ENCODE peak calls at places on chromosome 15, in six cellular contexts. One of them, this sample, is unnamed.

GRCh38 chr15:80747317-80748053 is 31.7 kb upstream of the CEMIP start:
- DNase-seq in left lung: no peak
- DNase-seq in body of pancreas: no peak
- DNase-seq in HepG2: no peak
- DNase-seq in PC-3: no peak
- DNase-seq in heart left ventricle: no peak
- DNase-seq in this sample: no peak

GRCh38 chr15:95169701-95170459 is 938.5 kb downstream of the MCTP2 start:
- DNase-seq in left lung: no peak
- DNase-seq in body of pancreas: peak; percentile 22
- DNase-seq in heart left ventricle: no peak
- DNase-seq in PC-3: no peak
- DNase-seq in HepG2: no peak
- DNase-seq in this sample: no peak

GRCh38 chr15:94008101-94009080 is 223.0 kb upstream of the MCTP2 start:
- DNase-seq in left lung: no peak
- DNase-seq in body of pancreas: no peak
- DNase-seq in HepG2: no peak
- DNase-seq in PC-3: no peak
- DNase-seq in heart left ventricle: no peak
- DNase-seq in this sample: no peak

GRCh38 chr15:67127925-67128324 is 62.5 kb downstream of the SMAD3 start:
- DNase-seq in PC-3: peak; percentile 96
- DNase-seq in heart left ventricle: no peak
- DNase-seq in HepG2: no peak
- DNase-seq in left lung: no peak
- DNase-seq in body of pancreas: no peak
- DNase-seq in this sample: peak; percentile 98

GRCh38 chr15:72353266-72353665 is 22.5 kb downstream of the HEXA start:
- DNase-seq in heart left ventricle: no peak
- DNase-seq in left lung: no peak
- DNase-seq in body of pancreas: no peak
- DNase-seq in PC-3: peak; percentile 86
- DNase-seq in HepG2: no peak
- DNase-seq in this sample: peak; percentile 34

GRCh38 chr15:66504563-66505429 is at the start of the genes RPL4 and ZWILCH:
- DNase-seq in PC-3: peak; percentile 75
- DNase-seq in left lung: peak; percentile 81
- DNase-seq in heart left ventricle: peak; percentile 88
- DNase-seq in HepG2: peak; percentile 97
- DNase-seq in body of pancreas: peak; percentile 73
- DNase-seq in this sample: peak; percentile 84

GRCh38 chr15:26866298-26867198 is at the start of gene GABRA5:
- DNase-seq in heart left ventricle: no peak
- DNase-seq in body of pancreas: peak; percentile 25
- DNase-seq in left lung: no peak
- DNase-seq in PC-3: peak; percentile 15
- DNase-seq in HepG2: no peak
- DNase-seq in this sample: no peak

GRCh38 chr15:84643838-84644237 is 10.2 kb downstream of the WDR73 start:
- DNase-seq in left lung: peak; percentile 0
- DNase-seq in body of pancreas: no peak
- DNase-seq in PC-3: no peak
- DNase-seq in HepG2: no peak
- DNase-seq in heart left ventricle: no peak
- DNase-seq in this sample: no peak

GRCh38 chr15:77145370-77145769 is 74.5 kb upstream of the TSPAN3 start:
- DNase-seq in PC-3: no peak
- DNase-seq in left lung: no peak
- DNase-seq in body of pancreas: no peak
- DNase-seq in HepG2: peak; percentile 56
- DNase-seq in heart left ventricle: no peak
- DNase-seq in this sample: no peak

GRCh38 chr15:28127036-28127435 is 27.9 kb upstream of the OCA2 start:
- DNase-seq in PC-3: no peak
- DNase-seq in heart left ventricle: peak; percentile 40
- DNase-seq in body of pancreas: no peak
- DNase-seq in HepG2: no peak
- DNase-seq in left lung: no peak
- DNase-seq in this sample: no peak

GRCh38 chr15:52295421-52295991 is at the start of gene MYO5C:
- DNase-seq in left lung: peak; percentile 88
- DNase-seq in HepG2: peak; percentile 68
- DNase-seq in PC-3: peak; percentile 88
- DNase-seq in heart left ventricle: peak; percentile 88
- DNase-seq in body of pancreas: peak; percentile 97
- DNase-seq in this sample: peak; percentile 56

GRCh38 chr15:73685561-73685960 is 1.4 kb downstream of the CD276 start:
- DNase-seq in HepG2: no peak
- DNase-seq in PC-3: no peak
- DNase-seq in heart left ventricle: no peak
- DNase-seq in body of pancreas: no peak
- DNase-seq in left lung: no peak
- DNase-seq in this sample: no peak

GRCh38 chr15:73688455-73688854 is 4.3 kb downstream of the CD276 start:
- DNase-seq in heart left ventricle: no peak
- DNase-seq in body of pancreas: no peak
- DNase-seq in left lung: no peak
- DNase-seq in PC-3: no peak
- DNase-seq in HepG2: no peak
- DNase-seq in this sample: no peak

GRCh38 chr15:73686781-73687256 is 2.6 kb downstream of the CD276 start:
- DNase-seq in left lung: no peak
- DNase-seq in HepG2: no peak
- DNase-seq in body of pancreas: no peak
- DNase-seq in heart left ventricle: no peak
- DNase-seq in PC-3: peak; percentile 49
- DNase-seq in this sample: peak; percentile 73

GRCh38 chr15:73683624-73684536 is at the start of gene CD276:
- DNase-seq in HepG2: peak; percentile 61
- DNase-seq in body of pancreas: peak; percentile 82
- DNase-seq in heart left ventricle: peak; percentile 87
- DNase-seq in left lung: peak; percentile 85
- DNase-seq in PC-3: peak; percentile 72
- DNase-seq in this sample: peak; percentile 55

DNA sequence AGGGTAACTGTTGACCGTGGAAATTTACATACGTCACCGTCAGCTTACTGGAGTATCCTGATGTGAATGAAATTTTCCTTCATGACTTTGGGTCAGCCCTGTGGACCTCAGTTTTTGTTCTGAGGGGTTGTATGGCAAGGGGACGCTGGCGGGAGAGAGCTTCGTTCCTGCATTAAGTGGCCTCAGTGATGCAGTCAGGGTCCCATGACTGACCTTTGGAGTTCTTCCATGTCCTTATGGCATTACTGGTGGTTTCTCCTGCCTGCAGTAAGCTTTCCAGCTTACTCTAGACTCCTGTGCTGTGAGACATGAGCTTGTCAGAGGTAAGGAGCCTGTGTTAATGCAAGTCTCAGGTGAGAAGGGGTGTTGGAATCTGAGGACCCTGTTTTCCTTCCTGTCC is 1.8 kb downstream of the CD276 start:
- DNase-seq in left lung: no peak
- DNase-seq in HepG2: no peak
- DNase-seq in PC-3: no peak
- DNase-seq in body of pancreas: no peak
- DNase-seq in heart left ventricle: no peak
- DNase-seq in this sample: no peak
- H3K4me1 ChIP-seq in left lung: peaks cover 25% of the 10 kb centered on the region
- H3K4me1 ChIP-seq in HepG2: peaks cover 66% of the 10 kb centered on the region
- H3K4me1 ChIP-seq in PC-3: peaks cover 68% of the 10 kb centered on the region
- H3K4me1 ChIP-seq in body of pancreas: peaks cover 46% of the 10 kb centered on the region
- H3K4me1 ChIP-seq in heart left ventricle: peaks cover 61% of the 10 kb centered on the region
- H3K4me1 ChIP-seq in this sample: peaks cover 50% of the 10 kb centered on the region

GRCh38 chr15:98731712-98732450 is 83.5 kb downstream of the IGF1R start:
- DNase-seq in body of pancreas: no peak
- DNase-seq in PC-3: no peak
- DNase-seq in left lung: no peak
- DNase-seq in HepG2: no peak
- DNase-seq in heart left ventricle: no peak
- DNase-seq in this sample: no peak
- H3K4me1 ChIP-seq in body of pancreas: peaks cover 81% of the 10 kb centered on the region
- H3K4me1 ChIP-seq in PC-3: peaks cover 31% of the 10 kb centered on the region
- H3K4me1 ChIP-seq in left lung: peaks cover 23% of the 10 kb centered on the region
- H3K4me1 ChIP-seq in HepG2: peaks cover 98% of the 10 kb centered on the region
- H3K4me1 ChIP-seq in heart left ventricle: peaks cover 81% of the 10 kb centered on the region
- H3K4me1 ChIP-seq in this sample: peaks cover 48% of the 10 kb centered on the region

GRCh38 chr15:68787609-68788264 is 33.0 kb downstream of the ANP32A start:
- DNase-seq in left lung: peak; percentile 62
- DNase-seq in HepG2: no peak
- DNase-seq in body of pancreas: no peak
- DNase-seq in heart left ventricle: no peak
- DNase-seq in PC-3: no peak
- DNase-seq in this sample: peak; percentile 70

GRCh38 chr15:68789921-68790575 is 30.6 kb downstream of the ANP32A start:
- DNase-seq in HepG2: no peak
- DNase-seq in heart left ventricle: no peak
- DNase-seq in body of pancreas: peak; percentile 29
- DNase-seq in PC-3: no peak
- DNase-seq in left lung: no peak
- DNase-seq in this sample: no peak

GRCh38 chr15:68789041-68789920 is 31.4 kb downstream of the ANP32A start:
- DNase-seq in body of pancreas: peak; percentile 50
- DNase-seq in PC-3: no peak
- DNase-seq in HepG2: no peak
- DNase-seq in left lung: no peak
- DNase-seq in heart left ventricle: no peak
- DNase-seq in this sample: peak; percentile 16

GRCh38 chr15:68786753-68787152 is 33.9 kb downstream of the ANP32A start:
- DNase-seq in body of pancreas: no peak
- DNase-seq in heart left ventricle: no peak
- DNase-seq in HepG2: no peak
- DNase-seq in PC-3: no peak
- DNase-seq in left lung: no peak
- DNase-seq in this sample: no peak

GRCh38 chr15:68788265-68788624 is 32.5 kb downstream of the ANP32A start:
- DNase-seq in PC-3: no peak
- DNase-seq in left lung: no peak
- DNase-seq in body of pancreas: no peak
- DNase-seq in heart left ventricle: no peak
- DNase-seq in HepG2: no peak
- DNase-seq in this sample: no peak
- H3K4me1 ChIP-seq in PC-3: no peaks in the 10 kb centered on the region
- H3K4me1 ChIP-seq in left lung: peaks cover 56% of the 10 kb centered on the region
- H3K4me1 ChIP-seq in body of pancreas: peaks cover 61% of the 10 kb centered on the region
- H3K4me1 ChIP-seq in heart left ventricle: peaks cover 68% of the 10 kb centered on the region
- H3K4me1 ChIP-seq in HepG2: peaks cover 16% of the 10 kb centered on the region
- H3K4me1 ChIP-seq in this sample: peaks cover 31% of the 10 kb centered on the region

GRCh38 chr15:99433757-99434211 is 132.0 kb upstream of the MEF2A start:
- DNase-seq in body of pancreas: no peak
- DNase-seq in left lung: peak; percentile 36
- DNase-seq in heart left ventricle: no peak
- DNase-seq in HepG2: no peak
- DNase-seq in PC-3: no peak
- DNase-seq in this sample: no peak

GRCh38 chr15:99433026-99433756 is 132.6 kb upstream of the MEF2A start:
- DNase-seq in left lung: peak; percentile 67
- DNase-seq in body of pancreas: no peak
- DNase-seq in HepG2: no peak
- DNase-seq in heart left ventricle: peak; percentile 70
- DNase-seq in PC-3: peak; percentile 11
- DNase-seq in this sample: peak; percentile 68

GRCh38 chr15:99435761-99436346 is 129.9 kb upstream of the MEF2A start:
- DNase-seq in PC-3: peak; percentile 17
- DNase-seq in left lung: peak; percentile 27
- DNase-seq in body of pancreas: no peak
- DNase-seq in heart left ventricle: no peak
- DNase-seq in HepG2: no peak
- DNase-seq in this sample: no peak

GRCh38 chr15:99435138-99435695 is 130.6 kb upstream of the MEF2A start:
- DNase-seq in body of pancreas: peak; percentile 67
- DNase-seq in PC-3: peak; percentile 79
- DNase-seq in left lung: peak; percentile 50
- DNase-seq in HepG2: no peak
- DNase-seq in heart left ventricle: peak; percentile 65
- DNase-seq in this sample: peak; percentile 65

GRCh38 chr15:99434506-99435137 is 131.2 kb upstream of the MEF2A start:
- DNase-seq in PC-3: no peak
- DNase-seq in heart left ventricle: no peak
- DNase-seq in HepG2: no peak
- DNase-seq in body of pancreas: no peak
- DNase-seq in left lung: peak; percentile 31
- DNase-seq in this sample: no peak
- H3K4me1 ChIP-seq in PC-3: peaks cover 26% of the 10 kb centered on the region
- H3K4me1 ChIP-seq in heart left ventricle: peaks cover 64% of the 10 kb centered on the region
- H3K4me1 ChIP-seq in HepG2: peaks cover 52% of the 10 kb centered on the region
- H3K4me1 ChIP-seq in body of pancreas: peaks cover 12% of the 10 kb centered on the region
- H3K4me1 ChIP-seq in left lung: peaks cover 16% of the 10 kb centered on the region
- H3K4me1 ChIP-seq in this sample: peaks cover 33% of the 10 kb centered on the region

GRCh38 chr15:78444255-78444654 is 6.2 kb downstream of the IREB2 start:
- DNase-seq in PC-3: no peak
- DNase-seq in HepG2: no peak
- DNase-seq in left lung: no peak
- DNase-seq in body of pancreas: no peak
- DNase-seq in heart left ventricle: no peak
- DNase-seq in this sample: no peak
- H3K4me1 ChIP-seq in PC-3: peaks cover 8% of the 10 kb centered on the region
- H3K4me1 ChIP-seq in HepG2: peaks cover 56% of the 10 kb centered on the region
- H3K4me1 ChIP-seq in left lung: peaks cover 13% of the 10 kb centered on the region
- H3K4me1 ChIP-seq in body of pancreas: peaks cover 50% of the 10 kb centered on the region
- H3K4me1 ChIP-seq in heart left ventricle: peaks cover 67% of the 10 kb centered on the region
- H3K4me1 ChIP-seq in this sample: peaks cover 9% of the 10 kb centered on the region

DNA sequence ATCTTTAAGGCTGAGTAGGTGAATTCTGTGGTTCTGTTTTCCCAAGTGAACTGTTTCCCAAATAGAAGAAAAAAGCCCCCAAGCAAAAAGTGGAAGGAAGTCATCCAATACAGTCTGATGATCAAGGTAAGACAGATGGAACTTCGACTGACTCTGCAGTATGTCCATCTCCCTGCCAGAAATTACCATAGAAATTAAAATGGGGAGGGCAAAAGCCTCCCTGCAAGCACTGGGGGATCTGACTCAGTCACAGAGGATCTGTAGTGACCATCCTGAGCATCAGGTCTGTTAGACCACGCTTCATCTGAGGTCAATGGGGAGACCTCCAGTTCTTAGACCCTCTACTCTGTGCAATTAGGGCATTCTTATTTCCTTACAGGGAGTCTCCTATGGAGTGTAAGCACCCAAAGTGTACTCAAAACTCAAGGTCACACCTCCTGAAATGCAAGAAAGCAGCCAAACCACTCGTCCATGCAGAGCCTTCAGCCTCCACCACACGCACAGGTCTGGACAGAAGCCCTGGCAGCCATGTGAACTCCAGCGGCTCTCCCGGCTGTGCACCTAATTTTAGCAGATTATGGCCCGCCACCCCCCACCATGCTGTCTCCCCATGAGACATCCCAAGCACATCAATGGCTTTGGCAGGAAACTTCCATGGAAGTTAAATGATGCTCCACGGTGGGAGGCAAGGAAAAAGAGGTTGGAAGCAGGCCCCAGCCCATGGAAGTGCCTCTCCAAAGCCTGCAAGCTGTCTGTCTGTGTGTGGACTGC is 348.7 kb downstream of the NTRK3 start:
- DNase-seq in HepG2: no peak
- DNase-seq in heart left ventricle: no peak
- DNase-seq in body of pancreas: no peak
- DNase-seq in left lung: no peak
- DNase-seq in PC-3: no peak
- DNase-seq in this sample: no peak
- H3K4me1 ChIP-seq in HepG2: no peaks in the 10 kb centered on the region
- H3K4me1 ChIP-seq in heart left ventricle: no peaks in the 10 kb centered on the region
- H3K4me1 ChIP-seq in body of pancreas: no peaks in the 10 kb centered on the region
- H3K4me1 ChIP-seq in left lung: no peaks in the 10 kb centered on the region
- H3K4me1 ChIP-seq in PC-3: no peaks in the 10 kb centered on the region
- H3K4me1 ChIP-seq in this sample: no peaks in the 10 kb centered on the region